ENCODE peak calls at places on chromosomes 3 and 15, in seven cellular contexts. A, P, G, W, O, F and J are unnamed samples.

GRCh38 chr3:49563766-49564165 is 9.5 kb downstream of the BSN start:
- DNase-seq in A (no peak), P (no peak), G (no peak), W (no peak), O (no peak), F (no peak), J (no peak)

GRCh38 chr3:117017135-117017990 is 307.8 kb downstream of the TUSC7 start:
- DNase-seq in A (no peak), P (no peak), G (no peak), W (no peak), O (no peak), F (no peak), J (no peak)

GRCh38 chr3:42979044-42979962 is at the start of gene GASK1A:
- DNase-seq in A (no peak), P (no peak), G (no peak), W (no peak), O (no peak), F (no peak), J (peak; percentile 3)

GRCh38 chr3:2714856-2715255 is 395.3 kb downstream of the IL5RA start:
- DNase-seq in A (no peak), P (no peak), G (no peak), W (no peak), O (no peak), F (no peak), J (no peak)

GRCh38 chr3:5277612-5278236 is 90.2 kb downstream of the EDEM1 start:
- DNase-seq in A (no peak), P (no peak), G (no peak), W (no peak), O (no peak), F (no peak), J (no peak)

GRCh38 chr15:82129769-82130168 is 84.0 kb upstream of the MEX3B start:
- DNase-seq in A (no peak), P (no peak), G (peak; percentile 74), W (no peak), O (no peak), F (no peak), J (peak; percentile 91)

GRCh38 chr3:97880267-97880666 is 58.5 kb downstream of the CRYBG3 start:
- DNase-seq in A (no peak), P (no peak), G (peak; percentile 8), W (no peak), O (no peak), F (no peak), J (no peak)

GRCh38 chr3:184822654-184823053 is 10.7 kb downstream of the VPS8 start:
- DNase-seq in A (no peak), P (no peak), G (no peak), W (no peak), O (no peak), F (no peak), J (no peak)

GRCh38 chr15:100890850-100891249 is 11.2 kb downstream of the ALDH1A3 start:
- DNase-seq in A (no peak), P (no peak), G (no peak), W (no peak), O (no peak), F (no peak), J (no peak)

GRCh38 chr3:51581529-51581928 is 43.0 kb downstream of the RAD54L2 start:
- DNase-seq in A (no peak), P (no peak), G (peak; percentile 26), W (no peak), O (no peak), F (no peak), J (no peak)

GRCh38 chr3:113287111-113287817 is 75.9 kb downstream of the BOC start:
- DNase-seq in A (no peak), P (no peak), G (peak; percentile 68), W (no peak), O (no peak), F (peak; percentile 57), J (peak; percentile 82)

GRCh38 chr3:39344746-39345344 is 15.3 kb downstream of the CCR8 start:
- DNase-seq in A (no peak), P (no peak), G (no peak), W (no peak), O (no peak), F (no peak), J (no peak)

GRCh38 chr3:139468407-139468806 is 7.9 kb downstream of the RBP2 start:
- DNase-seq in A (peak; percentile 57), P (no peak), G (no peak), W (no peak), O (no peak), F (no peak), J (no peak)

GRCh38 chr15:60799885-60800728 is 321.2 kb upstream of the ICE2 start:
- DNase-seq in A (no peak), P (peak; percentile 11), G (no peak), W (no peak), O (no peak), F (no peak), J (peak; percentile 48)

GRCh38 chr3:167115331-167115934 is 264.7 kb downstream of the ZBBX start:
- DNase-seq in A (no peak), P (no peak), G (no peak), W (no peak), O (no peak), F (no peak), J (no peak)

GRCh38 chr3:8301977-8302589 is 199.5 kb upstream of the LMCD1 start:
- DNase-seq in A (no peak), P (no peak), G (peak; percentile 74), W (no peak), O (no peak), F (no peak), J (peak; percentile 70)

GRCh38 chr3:181510500-181510899 is 201.2 kb upstream of the SOX2 start:
- DNase-seq in A (no peak), P (no peak), G (no peak), W (no peak), O (no peak), F (no peak), J (no peak)

GRCh38 chr3:52880474-52880873 is 16.9 kb downstream of the STIMATE start:
- DNase-seq in A (no peak), P (no peak), G (no peak), W (no peak), O (no peak), F (no peak), J (no peak)

GRCh38 chr3:66138336-66139234 is 82.2 kb upstream of the SLC25A26 start:
- DNase-seq in A (no peak), P (no peak), G (peak; percentile 80), W (no peak), O (no peak), F (no peak), J (peak; percentile 64)

GRCh38 chr15:33808720-33809119 is 159.6 kb upstream of the CHRM5 start:
- DNase-seq in A (no peak), P (no peak), G (peak; percentile 15), W (no peak), O (no peak), F (no peak), J (peak; percentile 12)